ENCODE peak calls at places on chromosomes 5 and 9, in four cellular contexts. R, O, I and W are unnamed samples.
A peak's percentile ranks its signal among the peaks of the same experiment; 100 is the strongest.

GRCh38 chr5:21244982-21245381 is 1257.0 kb upstream of the CDH18 start:
- DNase-seq in I (no peak), O (no peak), R (no peak), W (no peak)

GRCh38 chr9:88258012-88258411 is 119.7 kb upstream of the SPATA31C2 start:
- DNase-seq in I (peak; percentile 71), O (peak; percentile 81), R (peak; percentile 29), W (no peak)

GRCh38 chr9:134662143-134662876 is 20.7 kb downstream of the COL5A1 start:
- DNase-seq in R (peak; percentile 61), I (peak; percentile 98), O (peak; percentile 96), W (no peak)

GRCh38 chr5:30041831-30042385 is 1151.6 kb upstream of the CDH6 start:
- DNase-seq in I (no peak), R (no peak), O (no peak), W (no peak)

GRCh38 chr9:4139201-4139600 is 160.7 kb downstream of the GLIS3 start:
- DNase-seq in R (no peak), O (no peak), I (no peak), W (no peak)

GRCh38 chr9:97536480-97536879 is 35.0 kb downstream of the TMOD1 start:
- DNase-seq in R (no peak), O (no peak), I (no peak), W (no peak)

GRCh38 chr5:67297376-67297775 is 100.8 kb upstream of the CD180 start:
- DNase-seq in R (no peak), O (no peak), I (no peak), W (no peak)

GRCh38 chr5:152270117-152270516 is 135.0 kb downstream of the NMUR2 start:
- DNase-seq in O (no peak), I (no peak), R (no peak), W (no peak)

GRCh38 chr5:72387985-72388384 is 67.8 kb downstream of the PTCD2 start:
- DNase-seq in O (peak; percentile 84), I (peak; percentile 90), R (no peak), W (no peak)

DNA sequence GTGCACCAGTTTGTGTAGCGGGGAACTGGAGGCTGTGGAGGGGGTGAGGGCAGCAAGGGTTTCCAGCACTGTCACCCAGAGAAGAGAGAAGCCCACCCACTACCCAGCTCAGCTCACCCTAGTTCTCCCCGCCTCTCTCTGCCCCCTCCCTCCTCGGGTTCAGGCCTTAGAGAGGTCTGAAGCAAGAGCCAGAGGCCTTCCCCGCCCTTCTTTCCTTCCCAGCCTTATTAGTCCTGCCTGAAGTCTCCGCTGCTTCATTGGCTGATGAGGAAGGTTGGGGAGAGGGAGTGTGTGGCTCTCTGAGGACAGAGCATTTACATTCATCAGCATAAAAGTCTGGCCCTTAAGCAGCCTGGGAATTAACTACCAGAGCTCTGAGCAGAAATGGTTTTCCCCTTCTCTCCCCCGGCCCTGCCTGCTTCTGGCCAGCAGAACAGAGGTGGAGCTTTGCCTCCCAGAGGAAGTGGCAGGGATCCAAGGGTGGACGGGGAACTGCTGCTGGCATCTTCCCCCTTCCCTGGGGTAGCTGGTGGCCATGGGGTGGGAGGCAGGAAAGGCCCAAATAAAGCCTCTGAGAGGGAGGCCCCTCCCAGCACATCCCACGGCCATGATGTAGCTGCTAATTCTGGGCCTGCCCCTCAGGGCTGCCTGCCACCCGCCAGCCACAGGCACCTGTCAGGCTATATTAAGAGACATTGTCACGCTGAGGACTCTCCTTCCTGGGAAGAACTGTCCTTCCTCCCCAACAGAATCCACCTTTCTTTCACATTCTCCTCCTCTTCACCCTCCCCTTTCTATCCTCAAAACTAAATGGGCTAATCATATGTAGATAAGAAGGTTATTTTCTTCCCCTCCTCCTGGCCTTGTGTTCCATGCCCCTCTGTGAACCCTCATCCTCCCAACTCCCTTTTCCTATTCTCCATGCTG is 4.2 kb downstream of the DNAJB5 start:
- DNase-seq in O (peak; percentile 58), R (peak; percentile 71), I (peak; percentile 80), W (no peak)
- H3K4me3 ChIP-seq in O (no peak overlapping the region), R (peak overlapping the region; percentile 42), I (no peak overlapping the region), W (no peak overlapping the region)

DNA sequence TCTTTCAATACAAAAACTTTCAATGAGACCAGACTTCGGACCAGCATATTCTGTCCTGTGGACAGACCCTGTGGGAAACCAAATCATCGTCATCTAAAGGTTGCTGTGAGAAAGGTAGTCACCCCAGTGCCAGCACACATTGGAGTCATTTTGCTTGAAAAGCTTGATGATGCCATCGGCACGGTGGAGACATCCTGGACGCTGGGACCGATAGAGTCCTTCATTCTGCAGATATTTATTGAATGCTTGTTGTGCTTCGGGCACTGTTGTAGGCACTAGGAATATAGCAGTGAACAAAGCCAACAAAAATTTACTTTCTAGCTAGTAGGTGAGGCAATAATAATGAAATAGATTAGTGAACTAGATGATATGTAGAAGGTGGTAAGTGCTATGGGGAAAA is 34.9 kb downstream of the SNX18 start:
- DNase-seq in O (no peak), I (no peak), R (no peak), W (no peak)
- H3K4me3 ChIP-seq in O (no peak overlapping the region), I (no peak overlapping the region), R (no peak overlapping the region), W (no peak overlapping the region)

GRCh38 chr5:40906351-40906751 is 2.9 kb upstream of the C7 start:
- DNase-seq in R (no peak), I (peak; percentile 18), O (no peak), W (no peak)

GRCh38 chr5:40909233-40909632 is at the start of gene C7:
- DNase-seq in R (no peak), I (peak; percentile 42), O (no peak), W (no peak)

GRCh38 chr5:40911278-40911677 is 2.0 kb downstream of the C7 start:
- DNase-seq in R (peak; percentile 61), O (no peak), I (no peak), W (no peak)

GRCh38 chr5:40904994-40905306 is 4.3 kb upstream of the C7 start:
- DNase-seq in R (no peak), O (no peak), I (no peak), W (no peak)

DNA sequence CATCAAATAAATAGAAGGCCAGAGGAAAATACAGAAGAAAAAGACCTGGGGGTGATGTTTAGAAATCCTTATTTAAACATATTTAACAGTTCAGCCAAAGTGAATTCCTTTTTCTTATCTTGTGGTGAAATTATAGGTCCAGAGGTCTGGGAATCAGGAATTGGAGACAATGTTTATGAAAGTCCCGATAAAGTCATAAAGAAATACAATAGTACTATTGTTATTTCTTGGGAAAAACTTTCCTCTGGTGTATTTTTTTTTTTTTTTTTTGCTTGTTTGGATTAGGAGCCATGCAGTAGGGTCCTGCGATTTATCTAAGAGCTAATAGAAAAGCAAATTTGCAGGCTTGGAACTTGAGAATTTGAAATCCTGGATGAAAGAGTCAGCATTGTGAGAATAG is 426 bp downstream of the C7 start:
- DNase-seq in I (peak; percentile 55), R (no peak), O (no peak), W (no peak)
- H3K4me3 ChIP-seq in I (no peak overlapping the region), R (peak overlapping the region; percentile 49), O (no peak overlapping the region), W (peak overlapping the region; percentile 29)

GRCh38 chr5:6683241-6683640 is 30.0 kb upstream of the TENT4A start:
- DNase-seq in O (no peak), R (no peak), I (no peak), W (no peak)

GRCh38 chr5:6681682-6682081 is 31.6 kb upstream of the TENT4A start:
- DNase-seq in O (no peak), R (no peak), I (no peak), W (no peak)

GRCh38 chr5:6684075-6684474 is 29.2 kb upstream of the TENT4A start:
- DNase-seq in R (no peak), O (no peak), I (no peak), W (no peak)

GRCh38 chr5:6680922-6681321 is 32.3 kb upstream of the TENT4A start:
- DNase-seq in O (no peak), I (no peak), R (no peak), W (no peak)

GRCh38 chr5:6682239-6682638 is 31.0 kb upstream of the TENT4A start:
- DNase-seq in R (no peak), I (no peak), O (no peak), W (no peak)
- H3K4me3 ChIP-seq in R (no peak overlapping the region), I (no peak overlapping the region), O (no peak overlapping the region), W (no peak overlapping the region)

GRCh38 chr5:101084353-101084752 is 181.3 kb upstream of the ST8SIA4 start:
- DNase-seq in O (no peak), R (no peak), I (no peak), W (no peak)

DNA sequence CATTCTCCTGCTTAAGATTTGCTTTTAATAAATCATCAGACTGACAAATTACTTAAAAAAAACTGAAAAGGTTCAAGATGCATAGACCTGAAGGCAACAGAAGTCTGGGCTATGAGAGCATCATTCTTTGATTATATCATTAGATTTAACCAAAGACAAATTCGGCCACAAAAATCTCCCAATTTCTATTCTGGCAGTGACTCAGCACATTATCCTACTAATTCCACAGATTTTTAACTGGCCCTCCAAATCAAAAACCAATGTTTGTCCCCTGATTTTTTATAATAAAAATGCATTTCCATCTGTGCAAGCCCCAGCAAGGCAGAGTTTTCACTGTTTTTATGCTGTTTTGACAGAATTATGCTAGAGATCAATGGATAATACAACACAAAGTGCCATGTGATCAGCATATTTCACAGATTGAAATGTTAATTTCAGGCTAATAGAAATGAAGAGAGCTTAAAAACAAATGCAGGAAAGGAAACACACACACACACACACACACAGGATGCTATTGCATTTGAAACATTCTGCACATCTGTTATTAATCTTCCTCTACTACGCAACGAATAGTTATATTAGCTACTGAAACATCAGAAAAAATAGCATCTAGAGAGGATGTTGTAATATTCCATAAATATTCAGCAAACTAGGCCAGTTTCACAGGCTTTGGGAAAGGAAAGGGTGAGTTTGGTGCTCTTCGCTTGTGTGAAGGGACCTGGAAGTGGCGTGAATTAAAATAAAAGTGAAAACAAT is 177.6 kb upstream of the ST8SIA4 start:
- DNase-seq in O (peak; percentile 13), R (no peak), I (peak; percentile 8), W (no peak)
- H3K4me3 ChIP-seq in O (no peak overlapping the region), R (no peak overlapping the region), I (no peak overlapping the region), W (no peak overlapping the region)

DNA sequence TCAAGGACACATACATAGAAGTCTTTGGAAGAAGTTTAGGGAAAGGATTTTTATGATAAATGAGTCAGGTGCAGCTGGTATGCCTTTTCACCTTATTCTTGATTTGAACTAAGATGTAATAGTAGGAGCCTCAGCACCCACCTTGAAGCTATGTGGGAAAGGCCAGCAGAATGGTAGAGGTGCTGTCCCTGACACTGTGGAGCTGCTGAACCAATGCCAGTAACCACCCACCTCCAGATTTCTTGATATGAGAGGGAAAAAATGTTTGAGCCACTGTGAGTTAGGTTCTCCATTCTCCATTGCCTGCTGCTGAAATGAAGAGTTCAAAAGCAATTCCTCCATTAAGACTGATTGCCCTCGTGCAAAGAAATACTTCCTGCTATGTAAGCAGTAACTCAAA is 12.2 kb upstream of the HMGCR start:
- DNase-seq in O (no peak), R (no peak), I (no peak), W (no peak)
- H3K4me3 ChIP-seq in O (no peak overlapping the region), R (no peak overlapping the region), I (no peak overlapping the region), W (no peak overlapping the region)

GRCh38 chr9:108442604-108443277 is 413.0 kb downstream of the ACTL7B start:
- DNase-seq in O (peak; percentile 76), R (no peak), I (peak; percentile 54), W (no peak)

GRCh38 chr9:108443278-108443633 is 412.5 kb downstream of the ACTL7B start:
- DNase-seq in R (no peak), I (peak; percentile 65), O (peak; percentile 83), W (no peak)

GRCh38 chr9:108444400-108445358 is 411.1 kb downstream of the ACTL7B start:
- DNase-seq in R (no peak), I (peak; percentile 95), O (peak; percentile 97), W (no peak)

GRCh38 chr9:108445431-108446018 is 410.3 kb downstream of the ACTL7B start:
- DNase-seq in I (no peak), O (no peak), R (no peak), W (no peak)

DNA sequence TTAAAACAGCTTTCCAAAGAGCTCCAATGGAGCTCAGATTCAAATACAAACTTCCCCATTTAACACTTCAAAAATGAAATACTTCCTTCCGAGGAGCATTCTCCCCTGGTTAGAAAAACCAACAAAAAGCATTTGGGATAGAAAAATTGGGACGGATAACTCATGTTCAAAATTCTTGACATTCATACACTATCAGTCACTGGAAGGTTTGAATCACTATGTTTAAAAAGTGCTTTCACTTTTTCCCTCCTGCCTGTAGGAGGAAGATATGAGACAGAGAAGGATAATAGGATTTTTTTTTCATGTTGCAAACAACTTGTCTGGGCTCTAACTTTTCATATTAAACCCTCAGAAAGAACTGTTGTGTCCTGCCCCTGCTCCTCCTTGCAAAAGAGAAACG is 412.0 kb downstream of the ACTL7B start:
- DNase-seq in I (peak; percentile 81), O (peak; percentile 77), R (no peak), W (no peak)
- H3K4me3 ChIP-seq in I (peak overlapping the region; percentile 54), O (peak overlapping the region; percentile 24), R (no peak overlapping the region), W (no peak overlapping the region)